ENCODE peak calls at places on chromosomes 1 and 21, in eight cellular contexts. One of them, this sample, is unnamed.

GRCh38 chr1:67097305-67097704 is 37.5 kb downstream of the C1orf141 start:
- DNase-seq in right cardiac atrium: no peak
- DNase-seq in dermis blood vessel endothelial cell: no peak
- DNase-seq in activated CD8-positive, alpha-beta memory T cell treated with anti-CD3 and anti-CD28 coated beads for 24 hours: no peak
- DNase-seq in NCI-H526: no peak
- DNase-seq in pons: no peak
- DNase-seq in AG08396: no peak
- DNase-seq in HuH-7.5: no peak
- DNase-seq in this sample: no peak

GRCh38 chr1:52552236-52552504 is 722 bp downstream of the TUT4 start:
- DNase-seq in right cardiac atrium: peak
- DNase-seq in pons: peak
- DNase-seq in activated CD8-positive, alpha-beta memory T cell treated with anti-CD3 and anti-CD28 coated beads for 24 hours: peak
- DNase-seq in NCI-H526: peak
- DNase-seq in dermis blood vessel endothelial cell: peak
- DNase-seq in HuH-7.5: peak
- DNase-seq in AG08396: peak
- DNase-seq in this sample: no peak

GRCh38 chr1:230112131-230112701 is 45.2 kb downstream of the GALNT2 start:
- DNase-seq in activated CD8-positive, alpha-beta memory T cell treated with anti-CD3 and anti-CD28 coated beads for 24 hours: no peak
- DNase-seq in NCI-H526: no peak
- DNase-seq in dermis blood vessel endothelial cell: no peak
- DNase-seq in HuH-7.5: no peak
- DNase-seq in pons: peak
- DNase-seq in AG08396: no peak
- DNase-seq in right cardiac atrium: no peak
- DNase-seq in this sample: no peak

GRCh38 chr1:117843791-117844190 is 85.6 kb downstream of the GDAP2 start:
- DNase-seq in right cardiac atrium: no peak
- DNase-seq in NCI-H526: no peak
- DNase-seq in dermis blood vessel endothelial cell: no peak
- DNase-seq in HuH-7.5: no peak
- DNase-seq in pons: no peak
- DNase-seq in AG08396: no peak
- DNase-seq in activated CD8-positive, alpha-beta memory T cell treated with anti-CD3 and anti-CD28 coated beads for 24 hours: no peak
- DNase-seq in this sample: no peak

GRCh38 chr1:40915581-40915980 is 53.4 kb upstream of the CITED4 start:
- DNase-seq in activated CD8-positive, alpha-beta memory T cell treated with anti-CD3 and anti-CD28 coated beads for 24 hours: no peak
- DNase-seq in dermis blood vessel endothelial cell: no peak
- DNase-seq in right cardiac atrium: no peak
- DNase-seq in pons: no peak
- DNase-seq in NCI-H526: no peak
- DNase-seq in HuH-7.5: no peak
- DNase-seq in AG08396: no peak
- DNase-seq in this sample: no peak

GRCh38 chr1:164660415-164661174 is 101.6 kb downstream of the PBX1 start:
- DNase-seq in activated CD8-positive, alpha-beta memory T cell treated with anti-CD3 and anti-CD28 coated beads for 24 hours: no peak
- DNase-seq in pons: no peak
- DNase-seq in dermis blood vessel endothelial cell: no peak
- DNase-seq in right cardiac atrium: no peak
- DNase-seq in AG08396: no peak
- DNase-seq in NCI-H526: peak
- DNase-seq in HuH-7.5: no peak
- DNase-seq in this sample: no peak

GRCh38 chr1:37944091-37944763 is 2.6 kb downstream of the INPP5B start:
- DNase-seq in AG08396: peak
- DNase-seq in activated CD8-positive, alpha-beta memory T cell treated with anti-CD3 and anti-CD28 coated beads for 24 hours: no peak
- DNase-seq in pons: no peak
- DNase-seq in NCI-H526: no peak
- DNase-seq in HuH-7.5: no peak
- DNase-seq in dermis blood vessel endothelial cell: no peak
- DNase-seq in right cardiac atrium: no peak
- DNase-seq in this sample: no peak

GRCh38 chr1:239814306-239814881 is 277.3 kb upstream of the FMN2 start:
- DNase-seq in right cardiac atrium: no peak
- DNase-seq in NCI-H526: no peak
- DNase-seq in AG08396: peak
- DNase-seq in activated CD8-positive, alpha-beta memory T cell treated with anti-CD3 and anti-CD28 coated beads for 24 hours: no peak
- DNase-seq in HuH-7.5: no peak
- DNase-seq in dermis blood vessel endothelial cell: no peak
- DNase-seq in pons: no peak
- DNase-seq in this sample: peak

GRCh38 chr21:33878824-33879223 is 36.8 kb downstream of the ATP5PO start:
- DNase-seq in AG08396: no peak
- DNase-seq in dermis blood vessel endothelial cell: no peak
- DNase-seq in activated CD8-positive, alpha-beta memory T cell treated with anti-CD3 and anti-CD28 coated beads for 24 hours: no peak
- DNase-seq in NCI-H526: no peak
- DNase-seq in pons: no peak
- DNase-seq in HuH-7.5: no peak
- DNase-seq in right cardiac atrium: no peak
- DNase-seq in this sample: no peak

GRCh38 chr21:45970674-45971486 is 10.7 kb upstream of the COL6A1 start:
- DNase-seq in HuH-7.5: peak
- DNase-seq in pons: no peak
- DNase-seq in right cardiac atrium: peak
- DNase-seq in activated CD8-positive, alpha-beta memory T cell treated with anti-CD3 and anti-CD28 coated beads for 24 hours: peak
- DNase-seq in NCI-H526: no peak
- DNase-seq in AG08396: peak
- DNase-seq in dermis blood vessel endothelial cell: peak
- DNase-seq in this sample: peak

GRCh38 chr1:18629659-18630510 is 761 bp upstream of the PAX7 start:
- DNase-seq in AG08396: no peak
- DNase-seq in dermis blood vessel endothelial cell: no peak
- DNase-seq in HuH-7.5: no peak
- DNase-seq in NCI-H526: no peak
- DNase-seq in activated CD8-positive, alpha-beta memory T cell treated with anti-CD3 and anti-CD28 coated beads for 24 hours: no peak
- DNase-seq in pons: no peak
- DNase-seq in right cardiac atrium: no peak
- DNase-seq in this sample: no peak

GRCh38 chr1:198417041-198417440 is 123.4 kb downstream of the ATP6V1G3 start:
- DNase-seq in activated CD8-positive, alpha-beta memory T cell treated with anti-CD3 and anti-CD28 coated beads for 24 hours: no peak
- DNase-seq in pons: no peak
- DNase-seq in HuH-7.5: no peak
- DNase-seq in NCI-H526: no peak
- DNase-seq in dermis blood vessel endothelial cell: no peak
- DNase-seq in AG08396: no peak
- DNase-seq in right cardiac atrium: no peak
- DNase-seq in this sample: no peak

This sample was measured in dermis microvascular lymphatic vessel endothelial cell.